ENCODE peak calls at places on chromosomes 13 and 19, in eight cellular contexts. J, Y, M, I, H, B, W and D are unnamed samples.

GRCh38 chr13:26600345-26600761 is 42.9 kb downstream of the WASF3 start:
- DNase-seq in J (no peak), Y (no peak), M (no peak), I (no peak), H (no peak), B (peak; percentile 15), W (no peak), D (no peak)

GRCh38 chr13:26280822-26281221 is 26.9 kb downstream of the CDK8 start:
- DNase-seq in J (no peak), Y (no peak), M (no peak), I (no peak), H (no peak), B (no peak), W (no peak), D (no peak)

GRCh38 chr13:77990973-77991372 is 72.3 kb upstream of the EDNRB start:
- DNase-seq in J (no peak), Y (peak; percentile 25), M (no peak), I (no peak), H (no peak), B (no peak), W (no peak), D (no peak)

GRCh38 chr19:37969695-37970094 is 62.7 kb downstream of the SIPA1L3 start:
- DNase-seq in J (no peak), Y (no peak), M (no peak), I (no peak), H (no peak), B (no peak), W (no peak), D (no peak)

GRCh38 chr13:23979361-23980159 is 82.3 kb upstream of the C1QTNF9B start:
- DNase-seq in J (peak; percentile 53), Y (peak; percentile 80), M (peak; percentile 75), I (peak; percentile 83), H (peak; percentile 57), B (peak; percentile 80), W (no peak), D (peak; percentile 62)

GRCh38 chr13:20713751-20714150 is 10.3 kb downstream of the IL17D start:
- DNase-seq in J (no peak), Y (no peak), M (no peak), I (peak; percentile 75), H (no peak), B (no peak), W (peak; percentile 8), D (no peak)

GRCh38 chr13:99270503-99270902 is 12.3 kb upstream of the GPR18 start:
- DNase-seq in J (no peak), Y (no peak), M (no peak), I (no peak), H (no peak), B (no peak), W (no peak), D (no peak)

GRCh38 chr13:24997367-24997967 is 98.5 kb upstream of the PABPC3 start:
- DNase-seq in J (no peak), Y (no peak), M (peak; percentile 39), I (no peak), H (peak; percentile 21), B (no peak), W (peak; percentile 3), D (no peak)

GRCh38 chr19:18046066-18046718 is 38.2 kb downstream of the ARRDC2 start:
- DNase-seq in J (no peak), Y (no peak), M (no peak), I (peak; percentile 68), H (no peak), B (no peak), W (peak; percentile 41), D (no peak)

GRCh38 chr19:50932018-50932689 is 20.7 kb downstream of the KLK5 start:
- DNase-seq in J (no peak), Y (no peak), M (no peak), I (no peak), H (no peak), B (no peak), W (no peak), D (no peak)

DNA sequence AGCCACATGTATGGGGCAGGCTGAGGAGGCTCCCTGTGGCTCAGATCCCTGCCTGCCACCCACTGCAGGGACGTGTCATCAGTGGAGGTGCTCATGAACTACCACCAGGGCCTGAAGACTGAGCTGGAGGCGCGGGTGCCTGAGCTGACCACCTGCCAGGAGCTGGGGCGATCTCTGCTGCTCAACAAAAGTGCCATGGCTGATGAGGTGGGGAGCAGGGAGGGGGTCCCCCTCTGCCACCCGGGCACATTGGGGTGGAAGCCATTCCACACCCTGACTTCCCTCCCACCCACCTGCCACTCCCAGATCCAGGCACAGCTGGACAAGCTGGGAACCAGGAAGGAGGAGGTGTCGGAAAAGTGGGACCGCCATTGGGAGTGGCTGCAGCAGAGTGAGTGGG is 11.3 kb upstream of the SHKBP1 start:
- DNase-seq in J (no peak), Y (no peak), M (no peak), I (no peak), H (no peak), B (no peak), W (no peak), D (no peak)
- TF ChIP-seq CTCF in J (no peak), Y (no peak), M (no peak), I (no peak), H (no peak), B (no peak), W (no peak), D (no peak)

GRCh38 chr19:23287620-23288019 is 37.4 kb upstream of the ZNF724 start:
- DNase-seq in J (no peak), Y (no peak), M (no peak), I (no peak), H (no peak), B (no peak), W (no peak), D (no peak)

GRCh38 chr19:23283925-23284324 is 33.7 kb upstream of the ZNF724 start:
- DNase-seq in J (no peak), Y (peak; percentile 22), M (peak; percentile 54), I (no peak), H (peak; percentile 43), B (peak; percentile 26), W (no peak), D (peak; percentile 71)

GRCh38 chr19:23281663-23282276 is 31.6 kb upstream of the ZNF724 start:
- DNase-seq in J (no peak), Y (no peak), M (no peak), I (no peak), H (no peak), B (no peak), W (no peak), D (no peak)

GRCh38 chr19:23285948-23286347 is 35.8 kb upstream of the ZNF724 start:
- DNase-seq in J (no peak), Y (no peak), M (no peak), I (no peak), H (no peak), B (no peak), W (no peak), D (no peak)

DNA sequence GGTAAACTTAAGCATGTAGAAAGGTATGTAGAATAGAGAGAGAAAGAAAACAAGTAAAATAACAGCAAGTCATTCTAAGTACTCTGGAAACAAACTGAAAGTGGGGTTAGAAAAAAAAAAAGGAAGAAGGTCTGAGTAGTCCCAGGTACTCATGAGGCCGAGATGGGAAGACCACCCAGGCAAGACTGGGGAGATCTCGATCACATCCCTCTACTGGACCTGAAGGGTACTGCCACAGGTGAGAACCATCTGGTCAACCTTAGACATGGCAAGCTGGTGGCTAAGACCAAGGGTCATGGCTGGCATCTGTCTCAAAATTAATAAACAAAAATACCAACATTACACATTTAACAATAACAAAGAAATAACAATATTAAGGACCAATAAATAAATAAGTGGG is 36.3 kb upstream of the ZNF724 start:
- DNase-seq in J (no peak), Y (no peak), M (peak; percentile 15), I (no peak), H (no peak), B (no peak), W (no peak), D (no peak)
- TF ChIP-seq CTCF in J (no peak), Y (peak; percentile 25), M (peak; percentile 15), I (no peak), H (peak; percentile 49), B (no peak), W (peak; percentile 24), D (peak; percentile 46)

GRCh38 chr19:10935371-10936059 is 6.9 kb downstream of the TIMM29 start:
- DNase-seq in J (no peak), Y (no peak), M (no peak), I (no peak), H (no peak), B (no peak), W (no peak), D (no peak)
- TF ChIP-seq CTCF in J (no peak), Y (no peak), M (no peak), I (no peak), H (no peak), B (no peak), W (no peak), D (no peak)

GRCh38 chr19:35786299-35787160 is 11.2 kb downstream of the ARHGAP33 start:
- DNase-seq in J (no peak), Y (no peak), M (no peak), I (no peak), H (no peak), B (no peak), W (no peak), D (no peak)

GRCh38 chr19:35783469-35784400 is 8.4 kb downstream of the ARHGAP33 start:
- DNase-seq in J (no peak), Y (no peak), M (no peak), I (no peak), H (no peak), B (no peak), W (no peak), D (no peak)

GRCh38 chr19:35787227-35787799 is 11.9 kb downstream of the ARHGAP33 start:
- DNase-seq in J (no peak), Y (no peak), M (no peak), I (no peak), H (no peak), B (no peak), W (no peak), D (no peak)

GRCh38 chr19:35784401-35785086 is 9.2 kb downstream of the ARHGAP33 start:
- DNase-seq in J (no peak), Y (no peak), M (no peak), I (no peak), H (no peak), B (no peak), W (no peak), D (no peak)

DNA sequence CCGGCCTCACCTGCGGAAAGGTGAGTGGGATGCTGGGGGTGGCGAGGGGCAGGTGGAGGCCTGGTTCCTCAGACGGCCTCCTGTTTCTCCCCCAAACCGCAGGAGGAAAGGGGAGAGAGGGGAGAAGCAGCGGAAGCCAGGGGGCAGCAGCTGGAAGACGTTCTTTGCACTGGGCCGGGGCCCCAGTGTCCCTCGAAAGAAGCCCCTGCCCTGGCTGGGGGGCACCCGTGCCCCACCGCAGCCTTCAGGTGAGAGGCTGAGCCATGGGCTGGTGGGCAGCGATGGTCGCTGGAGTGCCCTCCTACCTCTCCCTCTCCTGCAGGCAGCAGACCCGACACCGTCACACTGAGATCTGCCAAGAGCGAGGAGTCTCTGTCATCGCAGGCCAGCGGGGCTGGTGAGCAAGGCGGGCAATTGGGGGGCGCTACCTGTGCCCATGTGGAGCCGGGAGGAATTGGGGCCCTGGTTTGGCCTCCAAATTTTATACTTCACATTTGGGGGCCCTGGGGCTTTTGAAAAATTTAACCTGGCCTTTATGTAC is 9.8 kb downstream of the ARHGAP33 start:
- DNase-seq in J (no peak), Y (no peak), M (no peak), I (no peak), H (no peak), B (no peak), W (no peak), D (no peak)
- TF ChIP-seq CTCF in J (no peak), Y (no peak), M (no peak), I (no peak), H (no peak), B (no peak), W (no peak), D (no peak)